ENCODE peak calls at places on chromosomes 13 and 19, in six cellular contexts. E, R, N, Q, I and X are unnamed samples.

GRCh38 chr19:1853295-1854031 is 5.2 kb upstream of the REXO1 start:
- DNase-seq in E (peak; percentile 79), R (peak; percentile 94), N (peak; percentile 64), Q (peak; percentile 75), I (peak; percentile 72), X (peak; percentile 87)

GRCh38 chr19:9498183-9498902 is at the start of gene ZNF560:
- DNase-seq in E (no peak), R (no peak), N (no peak), Q (no peak), I (no peak), X (no peak)

GRCh38 chr13:75415720-75416119 is 66.2 kb downstream of the TBC1D4 start:
- DNase-seq in E (no peak), R (no peak), N (peak; percentile 80), Q (no peak), I (no peak), X (peak; percentile 79)

GRCh38 chr19:5046339-5047039 is 77.6 kb downstream of the KDM4B start:
- DNase-seq in E (peak; percentile 84), R (peak; percentile 74), N (peak; percentile 57), Q (no peak), I (no peak), X (peak; percentile 32)

GRCh38 chr19:45103625-45104319 is 10.8 kb downstream of the PPP1R37 start:
- DNase-seq in E (no peak), R (no peak), N (no peak), Q (no peak), I (peak; percentile 94), X (no peak)

GRCh38 chr13:33728271-33729037 is 89.5 kb upstream of the RFC3 start:
- DNase-seq in E (no peak), R (peak; percentile 8), N (peak; percentile 76), Q (no peak), I (no peak), X (no peak)

GRCh38 chr13:27131202-27131623 is 40.4 kb downstream of the USP12 start:
- DNase-seq in E (no peak), R (no peak), N (peak; percentile 99), Q (peak; percentile 55), I (no peak), X (peak; percentile 90)

GRCh38 chr19:49486710-49487276 is 615 bp upstream of the RPL13A start:
- DNase-seq in E (no peak), R (no peak), N (no peak), Q (no peak), I (no peak), X (no peak)

GRCh38 chr13:110262944-110263343 is 44.0 kb downstream of the COL4A1 start:
- DNase-seq in E (no peak), R (no peak), N (no peak), Q (no peak), I (no peak), X (no peak)

GRCh38 chr13:31044658-31045620 is 112.5 kb downstream of the TEX26 start:
- DNase-seq in E (no peak), R (no peak), N (no peak), Q (no peak), I (no peak), X (peak; percentile 65)

GRCh38 chr13:30868806-30869470 is 37.1 kb upstream of the MEDAG start:
- DNase-seq in E (no peak), R (no peak), N (no peak), Q (no peak), I (no peak), X (no peak)

GRCh38 chr19:21839966-21840365 is 4.0 kb upstream of the ZNF43 start:
- DNase-seq in E (no peak), R (no peak), N (no peak), Q (no peak), I (no peak), X (no peak)

GRCh38 chr19:2213799-2214198 is 22.3 kb downstream of the PLEKHJ1 start:
- DNase-seq in E (peak; percentile 33), R (no peak), N (no peak), Q (no peak), I (no peak), X (no peak)

GRCh38 chr19:8935460-8935859 is 74.7 kb downstream of the MUC16 start:
- DNase-seq in E (no peak), R (no peak), N (peak; percentile 7), Q (no peak), I (no peak), X (no peak)

GRCh38 chr19:45496349-45496953 is 396 bp downstream of the RTN2 start:
- DNase-seq in E (no peak), R (no peak), N (no peak), Q (no peak), I (peak; percentile 90), X (no peak)

GRCh38 chr13:112576191-112576590 is 11.8 kb downstream of the TUBGCP3 start:
- DNase-seq in E (no peak), R (no peak), N (no peak), Q (no peak), I (no peak), X (no peak)

GRCh38 chr19:18769989-18770528 is 21.0 kb downstream of the COMP start:
- DNase-seq in E (no peak), R (no peak), N (no peak), Q (no peak), I (no peak), X (no peak)

GRCh38 chr19:18772620-18773587 is 18.2 kb downstream of the COMP start:
- DNase-seq in E (no peak), R (no peak), N (peak; percentile 72), Q (no peak), I (no peak), X (peak; percentile 88)

GRCh38 chr19:18773682-18774081 is 17.4 kb downstream of the COMP start:
- DNase-seq in E (no peak), R (no peak), N (no peak), Q (no peak), I (no peak), X (no peak)

GRCh38 chr19:18770663-18771327 is 20.3 kb downstream of the COMP start:
- DNase-seq in E (no peak), R (no peak), N (no peak), Q (no peak), I (no peak), X (no peak)

DNA sequence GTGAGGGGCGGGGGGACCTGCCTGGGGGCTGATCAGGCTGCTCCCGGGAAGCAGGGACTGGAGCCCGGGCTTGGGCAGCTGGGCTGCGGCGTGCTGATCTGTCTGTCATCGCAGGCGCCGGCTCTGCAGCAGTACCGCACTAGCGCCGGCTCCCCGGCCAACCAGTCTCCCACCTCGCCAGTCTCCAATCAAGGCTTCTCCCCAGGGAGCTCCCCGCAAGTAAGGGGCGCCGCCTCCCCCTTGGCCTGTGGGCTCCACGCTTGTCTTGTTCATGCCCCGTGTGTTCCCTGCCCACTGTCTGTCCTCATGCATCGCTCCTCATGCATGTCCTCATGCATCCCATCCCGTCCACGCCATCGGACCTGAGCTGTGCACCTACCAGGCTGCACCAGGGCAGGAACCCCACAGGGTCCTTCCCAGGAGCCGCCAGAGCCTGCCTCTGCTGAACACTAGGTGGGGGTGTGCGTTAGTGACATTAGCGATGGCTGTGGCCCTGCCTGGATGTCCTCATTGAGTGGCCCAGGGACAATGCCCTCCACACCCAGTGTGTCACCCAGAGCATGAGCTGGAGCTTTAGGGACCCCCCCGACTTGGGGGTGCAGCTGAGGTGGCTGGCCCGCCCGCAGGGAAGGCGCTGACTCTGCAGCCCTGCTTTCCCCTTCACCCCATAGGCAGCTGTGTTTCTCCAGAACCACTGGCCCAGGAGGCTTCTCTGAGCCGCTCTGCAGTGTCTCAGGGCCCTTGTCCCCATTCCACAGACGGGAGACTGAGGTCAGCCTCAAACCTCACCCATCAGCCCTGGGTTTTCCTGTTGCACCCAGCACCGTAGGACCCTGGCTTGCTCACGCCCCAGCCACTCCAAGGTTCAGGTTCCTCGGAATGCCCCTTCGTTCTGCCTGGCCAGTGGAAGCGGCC is 19.5 kb downstream of the COMP start:
- DNase-seq in E (no peak), R (no peak), N (no peak), Q (no peak), I (peak; percentile 66), X (no peak)
- TF ChIP-seq CTCF in E (no peak), R (no peak), N (peak; percentile 25), Q (no peak), I (peak; percentile 51), X (no peak)

GRCh38 chr13:53782400-53783030 is 753.9 kb downstream of the OLFM4 start:
- DNase-seq in E (no peak), R (no peak), N (peak; percentile 48), Q (no peak), I (peak; percentile 78), X (peak; percentile 69)
- TF ChIP-seq CTCF in E (no peak), R (peak; percentile 73), N (peak; percentile 69), Q (peak; percentile 60), I (peak; percentile 78), X (peak; percentile 79)

DNA sequence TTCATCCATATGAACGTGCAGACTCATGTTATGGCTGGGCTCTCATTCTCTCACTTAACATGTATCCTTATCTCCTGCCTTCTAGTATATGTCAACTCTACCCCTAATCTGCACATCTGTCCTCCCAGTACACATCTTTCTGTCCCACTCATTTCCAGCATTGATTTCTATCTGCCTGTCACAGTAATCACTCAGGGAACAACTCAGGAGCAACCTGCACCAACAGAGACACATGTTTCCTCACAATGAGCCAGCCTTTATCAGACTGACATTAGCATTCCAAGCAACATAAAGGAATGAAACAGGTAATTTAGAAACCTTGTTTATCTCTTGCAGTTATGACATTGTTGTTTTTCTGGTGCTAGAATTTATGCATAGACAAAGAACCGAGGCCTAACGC is 17.6 kb upstream of the SLC7A1 start:
- DNase-seq in E (no peak), R (no peak), N (no peak), Q (no peak), I (no peak), X (no peak)
- TF ChIP-seq CTCF in E (no peak), R (no peak), N (no peak), Q (no peak), I (no peak), X (no peak)

GRCh38 chr13:71672527-71672926 is 194.5 kb downstream of the DACH1 start:
- DNase-seq in E (no peak), R (no peak), N (no peak), Q (no peak), I (no peak), X (no peak)

GRCh38 chr13:71677114-71677513 is 189.9 kb downstream of the DACH1 start:
- DNase-seq in E (no peak), R (no peak), N (no peak), Q (no peak), I (no peak), X (no peak)

GRCh38 chr13:71674776-71675352 is 192.1 kb downstream of the DACH1 start:
- DNase-seq in E (no peak), R (no peak), N (no peak), Q (no peak), I (no peak), X (no peak)
- TF ChIP-seq CTCF in E (no peak), R (no peak), N (no peak), Q (no peak), I (peak; percentile 31), X (no peak)

GRCh38 chr13:104705031-104705750 is 1639.0 kb upstream of the SLC10A2 start:
- DNase-seq in E (no peak), R (no peak), N (no peak), Q (no peak), I (no peak), X (no peak)
- TF ChIP-seq CTCF in E (no peak), R (no peak), N (no peak), Q (no peak), I (no peak), X (no peak)